ENCODE peak calls at places on chromosome 5, in seven cellular contexts. R, S, Z, J, G, C and Q are unnamed samples.

GRCh38 chr5:148452499-148453193 is 68.9 kb downstream of the FBXO38 start:
- DNase-seq in G (no peak), J (no peak), C (no peak), Z (no peak), S (no peak), R (no peak), Q (no peak)

GRCh38 chr5:133285583-133286021 is 233.8 kb downstream of the HSPA4 start:
- DNase-seq in C (peak), S (no peak), J (no peak), G (no peak), Z (peak), R (no peak), Q (no peak)

GRCh38 chr5:22889714-22890113 is 36.6 kb upstream of the CDH12 start:
- DNase-seq in G (no peak), Z (no peak), S (no peak), C (no peak), R (no peak), J (no peak), Q (no peak)

GRCh38 chr5:116938488-116938887 is 363.9 kb upstream of the SEMA6A start:
- DNase-seq in Z (no peak), G (no peak), S (peak), J (peak), R (peak), C (no peak), Q (no peak)

GRCh38 chr5:165057156-165057555 is 1551.7 kb downstream of the MAT2B start:
- DNase-seq in G (no peak), S (no peak), J (no peak), C (no peak), R (no peak), Z (no peak), Q (no peak)

GRCh38 chr5:54081415-54081814 is 229.0 kb downstream of the ARL15 start:
- DNase-seq in Z (no peak), J (no peak), R (no peak), G (no peak), S (no peak), C (no peak), Q (no peak)

GRCh38 chr5:73691301-73691700 is 65.3 kb downstream of the ARHGEF28 start:
- DNase-seq in Z (no peak), J (no peak), G (no peak), C (peak), R (no peak), S (no peak), Q (no peak)

GRCh38 chr5:120464627-120465280 is 654 bp downstream of the PRR16 start:
- DNase-seq in G (no peak), J (peak), S (peak), Z (peak), C (peak), R (no peak), Q (peak)

GRCh38 chr5:93206203-93206602 is 374.8 kb downstream of the NR2F1-AS1 start:
- DNase-seq in G (no peak), C (no peak), Z (no peak), R (no peak), S (no peak), J (no peak), Q (no peak)

GRCh38 chr5:176647870-176648466 is 684 bp downstream of the TSPAN17 start:
- DNase-seq in R (no peak), J (peak), Z (peak), S (peak), G (no peak), C (peak), Q (no peak)

GRCh38 chr5:36656556-36656955 is 50.1 kb downstream of the SLC1A3 start:
- DNase-seq in Z (no peak), C (no peak), G (no peak), R (no peak), S (no peak), J (no peak), Q (no peak)

GRCh38 chr5:169914766-169915165 is 65.5 kb downstream of the INSYN2B start:
- DNase-seq in G (no peak), Z (no peak), R (no peak), J (peak), C (peak), S (peak), Q (no peak)

DNA sequence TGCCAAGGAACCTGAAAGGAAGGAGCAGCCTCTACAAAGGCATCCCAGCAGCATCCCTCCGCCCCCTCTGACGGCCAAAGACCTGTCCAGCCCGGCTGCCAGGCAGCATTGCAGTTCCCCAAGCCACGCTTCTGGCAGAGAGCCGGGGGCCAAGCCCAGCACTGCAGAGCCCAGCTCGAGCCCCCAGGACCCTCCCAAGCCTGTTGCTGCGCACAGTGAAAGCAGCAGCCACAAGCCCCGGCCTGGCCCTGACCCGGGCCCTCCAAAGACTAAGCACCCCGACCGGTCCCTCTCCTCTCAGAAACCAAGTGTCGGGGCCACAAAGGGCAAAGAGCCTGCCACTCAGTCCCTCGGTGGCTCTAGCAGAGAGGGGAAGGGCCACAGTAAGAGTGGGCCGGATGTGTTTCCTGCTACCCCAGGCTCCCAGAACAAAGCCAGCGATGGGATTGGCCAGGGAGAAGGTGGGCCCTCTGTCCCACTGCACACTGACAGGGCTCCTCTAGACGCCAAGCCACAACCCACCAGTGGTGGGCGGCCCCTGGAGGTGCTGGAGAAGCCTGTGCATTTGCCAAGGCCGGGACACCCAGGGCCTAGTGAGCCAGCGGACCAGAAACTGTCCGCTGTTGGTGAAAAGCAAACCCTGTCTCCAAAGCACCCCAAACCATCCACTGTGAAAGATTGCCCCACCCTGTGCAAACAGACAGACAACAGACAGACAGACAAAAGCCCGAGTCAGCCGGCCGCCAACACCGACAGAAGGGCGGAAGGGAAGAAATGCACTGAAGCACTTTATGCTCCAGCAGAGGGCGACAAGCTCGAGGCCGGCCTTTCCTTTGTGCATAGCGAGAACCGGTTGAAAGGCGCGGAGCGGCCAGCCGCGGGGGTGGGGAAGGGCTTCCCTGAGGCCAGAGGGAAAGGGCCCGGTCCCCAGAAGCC is 30.8 kb downstream of the CD180 start:
- DNase-seq in S (peak), G (no peak), J (peak), C (peak), R (peak), Z (peak), Q (peak)
- H3K4me3 ChIP-seq in S (no peak), G (no peak), J (no peak), C (no peak), R (peak), Z (peak), Q (peak)

GRCh38 chr5:1687301-1687970 is 112.2 kb downstream of the MRPL36 start:
- DNase-seq in C (no peak), J (no peak), G (no peak), S (no peak), Z (no peak), R (no peak), Q (no peak)

GRCh38 chr5:1685076-1685475 is 114.6 kb downstream of the MRPL36 start:
- DNase-seq in Z (no peak), R (no peak), S (no peak), C (no peak), J (no peak), G (no peak), Q (no peak)

GRCh38 chr5:1686066-1686802 is 113.4 kb downstream of the MRPL36 start:
- DNase-seq in J (no peak), Z (no peak), G (no peak), R (no peak), C (no peak), S (no peak), Q (no peak)

DNA sequence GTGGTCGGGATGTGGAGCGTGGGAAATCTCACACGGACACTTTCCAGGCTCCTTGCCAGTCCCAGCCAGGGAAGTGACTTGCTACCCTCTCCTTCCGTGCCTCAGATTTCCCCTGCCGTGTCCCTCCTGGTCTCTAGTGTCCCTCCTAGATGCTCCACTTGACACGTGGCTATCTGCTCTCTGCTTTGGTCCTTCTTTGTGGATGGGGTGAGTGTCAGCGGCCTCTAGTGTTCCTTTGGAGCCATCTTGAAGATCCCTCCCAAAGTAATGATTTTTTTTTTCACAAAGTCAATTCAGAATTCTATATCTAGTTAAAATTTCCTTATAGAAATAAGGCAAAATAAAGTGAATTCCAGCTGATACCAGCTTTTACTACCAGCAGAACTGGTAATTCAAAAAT is 117.7 kb downstream of the MRPL36 start:
- DNase-seq in S (no peak), C (no peak), R (no peak), Z (no peak), J (no peak), G (no peak), Q (no peak)
- TF ChIP-seq CTCF in S (no peak), C (no peak), R (no peak), Z (no peak), J (no peak), G (no peak), Q (no peak)

GRCh38 chr5:151465476-151465875 is 18.1 kb downstream of the SLC36A1 start:
- DNase-seq in G (no peak), J (no peak), C (no peak), Z (no peak), R (no peak), S (no peak), Q (no peak)

GRCh38 chr5:151464101-151464500 is 16.7 kb downstream of the SLC36A1 start:
- DNase-seq in J (no peak), R (no peak), S (no peak), C (no peak), Z (no peak), G (no peak), Q (no peak)

GRCh38 chr5:151459680-151460079 is 12.3 kb downstream of the SLC36A1 start:
- DNase-seq in C (no peak), Z (no peak), J (no peak), R (no peak), S (peak), G (no peak), Q (no peak)

GRCh38 chr5:151461312-151461711 is 13.9 kb downstream of the SLC36A1 start:
- DNase-seq in G (peak), R (peak), C (no peak), Z (no peak), J (no peak), S (no peak), Q (peak)

DNA sequence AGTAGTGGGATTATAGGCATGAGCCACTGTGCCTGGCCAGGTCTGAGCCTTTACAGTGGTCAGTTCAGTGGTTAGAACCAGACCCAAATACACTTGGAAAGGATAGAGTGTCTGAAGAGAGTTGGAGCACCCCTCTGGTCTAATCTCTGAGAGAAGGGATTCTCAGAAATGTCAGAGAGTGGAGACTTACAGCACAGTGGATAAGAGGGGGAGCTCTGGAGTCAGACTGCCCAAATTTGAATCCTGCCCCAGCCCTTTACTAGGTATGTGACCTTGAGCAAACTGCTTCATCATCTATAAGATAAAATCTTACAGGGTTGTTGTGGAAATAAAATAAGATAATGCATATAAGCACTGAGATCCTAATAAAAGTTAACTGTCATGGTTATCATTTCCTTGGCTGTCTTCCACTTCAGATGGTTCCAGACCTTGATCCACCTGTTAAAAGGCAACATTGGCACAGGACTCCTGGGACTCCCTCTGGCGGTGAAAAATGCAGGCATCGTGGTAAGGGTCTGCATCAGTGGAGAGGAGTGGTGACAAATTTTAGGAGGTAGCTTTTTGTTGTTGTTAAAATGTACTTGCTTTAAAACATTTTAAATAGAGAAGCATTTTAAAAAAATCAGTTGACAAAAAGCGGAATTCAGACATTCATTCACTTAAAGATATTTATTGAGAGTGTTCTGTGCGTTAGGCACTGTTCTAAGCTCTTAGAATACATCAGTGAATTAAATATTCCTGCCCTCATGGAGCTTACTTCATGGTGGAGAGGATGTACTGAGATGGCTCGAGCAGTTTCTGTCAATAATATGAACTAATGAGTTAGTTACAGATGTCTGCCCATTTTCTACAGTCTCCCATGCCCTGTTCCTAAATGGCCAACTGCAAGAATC is 16.0 kb downstream of the SLC36A1 start:
- DNase-seq in Z (no peak), C (no peak), S (peak), J (no peak), G (no peak), R (no peak), Q (no peak)
- H3K4me3 ChIP-seq in Z (no peak), C (no peak), S (no peak), J (no peak), G (no peak), R (no peak), Q (no peak)

GRCh38 chr5:94812232-94812631 is 193.8 kb downstream of the SLF1 start:
- DNase-seq in Z (no peak), R (no peak), G (no peak), C (no peak), J (no peak), S (no peak), Q (no peak)
- TF ChIP-seq CTCF in Z (no peak), R (no peak), G (no peak), C (no peak), J (no peak), S (peak), Q (peak)

GRCh38 chr5:90472783-90473182 is 1.8 kb downstream of the MBLAC2 start:
- DNase-seq in G (no peak), J (no peak), C (no peak), R (no peak), S (no peak), Z (no peak), Q (no peak)
- H3K4me3 ChIP-seq in G (peak), J (no peak), C (peak), R (peak), S (peak), Z (peak), Q (peak)

GRCh38 chr5:67414712-67415111 is 218.1 kb upstream of the CD180 start:
- DNase-seq in G (no peak), J (no peak), S (no peak), R (no peak), C (peak), Z (no peak), Q (no peak)

GRCh38 chr5:67416986-67417385 is 220.4 kb upstream of the CD180 start:
- DNase-seq in S (peak), G (no peak), R (no peak), Z (no peak), C (no peak), J (no peak), Q (no peak)

GRCh38 chr5:67417839-67418238 is 221.2 kb upstream of the CD180 start:
- DNase-seq in C (no peak), Z (no peak), S (no peak), J (no peak), G (no peak), R (no peak), Q (no peak)

GRCh38 chr5:67413749-67414148 is 217.2 kb upstream of the CD180 start:
- DNase-seq in R (no peak), S (no peak), G (no peak), Z (no peak), C (no peak), J (no peak), Q (no peak)

GRCh38 chr5:67416133-67416937 is 219.7 kb upstream of the CD180 start:
- DNase-seq in S (peak), J (peak), C (no peak), G (peak), Z (no peak), R (peak), Q (peak)
- TF ChIP-seq CTCF in S (no peak), J (no peak), C (no peak), G (no peak), Z (no peak), R (no peak), Q (no peak)